ENCODE peak calls at places on chromosome 4, in five cellular contexts. S, T, K, M and X are unnamed samples.
A peak's percentile ranks its signal among the peaks of the same experiment; 100 is the strongest.

GRCh38 chr4:150782921-150783320 is 201.0 kb downstream of the MAB21L2 start:
- DNase-seq in S (no peak), T (no peak), K (peak; percentile 24), M (no peak), X (no peak)

GRCh38 chr4:10625130-10625529 is 59.4 kb downstream of the CLNK start:
- DNase-seq in S (no peak), T (no peak), K (no peak), M (no peak), X (no peak)

GRCh38 chr4:116357758-116358157 is 727.6 kb downstream of the TRAM1L1 start:
- DNase-seq in S (peak; percentile 53), T (no peak), K (peak; percentile 15), M (no peak), X (no peak)

GRCh38 chr4:169404959-169405358 is 134.2 kb upstream of the SH3RF1 start:
- DNase-seq in S (no peak), T (no peak), K (peak; percentile 61), M (no peak), X (no peak)

GRCh38 chr4:139028191-139028661 is 12.6 kb downstream of the NOCT start:
- DNase-seq in S (no peak), T (peak; percentile 33), K (no peak), M (no peak), X (no peak)

GRCh38 chr4:6391186-6391851 is 81.1 kb downstream of the PPP2R2C start:
- DNase-seq in S (no peak), T (no peak), K (no peak), M (no peak), X (no peak)

GRCh38 chr4:38860788-38861424 is 4.3 kb upstream of the TLR6 start:
- DNase-seq in S (no peak), T (peak; percentile 33), K (peak; percentile 53), M (peak; percentile 52), X (no peak)

GRCh38 chr4:107740950-107741701 is 21.1 kb upstream of the PAPSS1 start:
- DNase-seq in S (no peak), T (no peak), K (peak; percentile 89), M (no peak), X (peak; percentile 80)

GRCh38 chr4:46270986-46271596 is 118.8 kb downstream of the GABRA2 start:
- DNase-seq in S (no peak), T (no peak), K (peak; percentile 10), M (no peak), X (no peak)